ENCODE peak calls at places on chromosomes 12 and 14, in seven cellular contexts. Y is transverse colon, V is kidney, E is A549, L is epithelial cell of esophagus, C is lower leg skin, H is Karpas-422. P is an unnamed sample.
A peak's percentile ranks its signal among the peaks of the same experiment; 100 is the strongest.

GRCh38 chr12:75591628-75592027 is 80.2 kb upstream of the KRR1 start:
- DNase-seq in Y (no peak), V (no peak), E (no peak), L (no peak), C (no peak), H (no peak), P (no peak)

GRCh38 chr14:105605501-105606304 is 79.3 kb downstream of the TMEM121 start:
- DNase-seq in Y (no peak), V (peak; percentile 56), E (no peak), L (no peak), C (no peak), H (peak; percentile 39), P (no peak)

GRCh38 chr14:65412881-65413738 is 580 bp downstream of the FUT8 start:
- DNase-seq in Y (peak; percentile 77), V (no peak), E (peak; percentile 77), L (peak; percentile 77), C (peak; percentile 56), H (peak; percentile 92), P (no peak)

GRCh38 chr12:51181558-51181957 is 8.6 kb upstream of the TFCP2 start:
- DNase-seq in Y (no peak), V (no peak), E (no peak), L (no peak), C (no peak), H (no peak), P (no peak)

GRCh38 chr14:56952766-56953473 is 142.6 kb upstream of the OTX2 start:
- DNase-seq in Y (no peak), V (no peak), E (no peak), L (no peak), C (no peak), H (no peak), P (no peak)

GRCh38 chr14:91310620-91311283 is 66.2 kb upstream of the GPR68 start:
- DNase-seq in Y (no peak), V (peak; percentile 46), E (no peak), L (no peak), C (no peak), H (no peak), P (no peak)

GRCh38 chr12:34345801-34346200 is 323.5 kb downstream of the ALG10 start:
- DNase-seq in Y (no peak), V (no peak), E (no peak), L (no peak), C (no peak), H (no peak), P (no peak)

GRCh38 chr14:53306267-53306721 is 153.2 kb upstream of the DDHD1 start:
- DNase-seq in Y (peak; percentile 22), V (no peak), E (peak; percentile 47), L (peak; percentile 60), C (no peak), H (peak; percentile 77), P (peak; percentile 27)

GRCh38 chr12:9969673-9970072 is 1.5 kb upstream of the CLEC12A start:
- DNase-seq in Y (no peak), V (no peak), E (no peak), L (no peak), C (no peak), H (no peak), P (no peak)

GRCh38 chr14:94545131-94545841 is 16.0 kb upstream of the SERPINA4 start:
- DNase-seq in Y (no peak), V (no peak), E (no peak), L (no peak), C (no peak), H (no peak), P (no peak)

GRCh38 chr12:63978519-63978918 is 134.0 kb downstream of the SRGAP1 start:
- DNase-seq in Y (no peak), V (no peak), E (peak; percentile 59), L (peak; percentile 93), C (no peak), H (no peak), P (no peak)

GRCh38 chr12:113932411-113933196 is 33.5 kb downstream of the RBM19 start:
- DNase-seq in Y (no peak), V (no peak), E (no peak), L (no peak), C (no peak), H (no peak), P (no peak)

GRCh38 chr12:95548056-95548538 is 3.2 kb downstream of the USP44 start:
- DNase-seq in Y (peak; percentile 34), V (peak; percentile 76), E (no peak), L (no peak), C (no peak), H (no peak), P (no peak)

GRCh38 chr12:47190271-47190750 is 110.6 kb upstream of the AMIGO2 start:
- DNase-seq in Y (no peak), V (no peak), E (peak; percentile 67), L (peak; percentile 87), C (no peak), H (no peak), P (no peak)

GRCh38 chr14:93655078-93655750 is 133.1 kb downstream of the PRIMA1 start:
- DNase-seq in Y (no peak), V (no peak), E (peak; percentile 58), L (peak; percentile 63), C (no peak), H (peak; percentile 92), P (peak; percentile 63)

GRCh38 chr12:87820524-87821194 is 208.5 kb downstream of the C12orf50 start:
- DNase-seq in Y (no peak), V (no peak), E (peak; percentile 91), L (peak; percentile 77), C (no peak), H (no peak), P (no peak)

GRCh38 chr14:72404998-72405397 is 472.8 kb downstream of the RGS6 start:
- DNase-seq in Y (no peak), V (no peak), E (no peak), L (no peak), C (no peak), H (no peak), P (no peak)

GRCh38 chr14:72402429-72402772 is 470.2 kb downstream of the RGS6 start:
- DNase-seq in Y (no peak), V (no peak), E (no peak), L (no peak), C (no peak), H (no peak), P (no peak)

GRCh38 chr14:72404106-72404774 is 472.0 kb downstream of the RGS6 start:
- DNase-seq in Y (no peak), V (no peak), E (no peak), L (peak; percentile 33), C (no peak), H (no peak), P (no peak)

DNA sequence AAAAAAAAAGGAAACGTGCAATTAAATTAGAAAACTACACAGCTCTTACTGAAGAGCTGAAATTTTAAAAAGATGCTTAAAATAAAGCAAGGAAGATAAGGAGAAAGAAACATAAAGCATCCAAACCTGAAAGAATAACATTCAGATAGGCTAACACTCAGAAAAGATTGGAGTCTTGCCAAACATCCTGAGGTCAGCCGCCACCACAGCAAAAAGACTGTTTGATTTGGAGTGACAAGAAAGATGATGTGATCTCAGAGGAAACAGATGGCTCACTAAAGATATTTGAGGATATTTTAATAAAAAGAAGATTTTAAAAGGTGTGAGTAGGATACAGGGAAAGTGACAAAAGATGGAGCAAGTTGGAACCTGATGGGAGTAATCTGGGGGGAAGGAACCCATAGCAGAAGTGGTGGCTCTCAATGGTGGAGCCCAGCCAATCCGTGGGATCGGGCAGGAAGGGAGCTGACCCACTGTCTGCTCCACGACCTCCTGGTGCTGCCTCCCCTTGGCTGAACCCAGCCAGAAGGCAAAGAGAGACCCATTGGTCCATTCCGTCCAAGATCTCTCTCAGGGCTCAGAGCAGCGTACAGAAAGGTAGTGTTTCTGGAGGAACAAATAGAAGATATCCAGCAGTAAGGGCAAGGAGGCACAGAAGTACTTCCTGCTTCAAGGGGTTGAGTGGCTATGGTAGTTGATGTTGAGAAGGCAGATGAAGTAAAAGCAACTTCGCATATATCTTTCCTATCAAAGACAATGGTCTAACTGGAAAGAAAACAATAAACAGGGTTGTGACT is 469.6 kb downstream of the RGS6 start:
- DNase-seq in Y (no peak), V (no peak), E (no peak), L (no peak), C (no peak), H (no peak), P (no peak)
- H3K4me3 ChIP-seq in Y (no peak overlapping the region), V (no peak overlapping the region), E (no peak overlapping the region), L (no peak overlapping the region), C (no peak overlapping the region), H (no peak overlapping the region), P (no peak overlapping the region)

GRCh38 chr14:63499701-63500250 is 43.4 kb downstream of the PPP2R5E start:
- DNase-seq in Y (no peak), V (no peak), E (no peak), L (peak; percentile 72), C (peak; percentile 42), H (no peak), P (no peak)
- H3K4me3 ChIP-seq in Y (no peak overlapping the region), V (no peak overlapping the region), E (no peak overlapping the region), L (no peak overlapping the region), C (no peak overlapping the region), H (no peak overlapping the region), P (no peak overlapping the region)

DNA sequence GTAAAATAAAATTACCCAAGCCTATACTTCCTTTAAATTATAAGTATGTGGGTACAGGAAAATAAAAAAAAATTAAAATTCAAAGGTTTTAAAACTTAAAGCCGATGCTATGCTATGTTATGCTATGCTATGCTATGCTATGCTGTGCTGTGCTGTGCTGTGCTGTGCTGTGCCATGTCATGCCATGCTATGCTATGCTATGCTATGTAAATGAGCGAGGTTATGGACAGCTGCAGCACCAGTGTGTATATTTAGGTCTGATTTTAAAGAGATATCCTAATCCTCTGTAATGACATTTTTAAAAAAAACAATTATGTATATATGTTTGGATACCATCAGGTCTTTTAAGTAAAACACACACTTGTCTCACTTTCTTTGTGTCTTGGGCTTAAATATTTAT is 1822.0 kb upstream of the SEL1L start:
- DNase-seq in Y (no peak), V (no peak), E (no peak), L (no peak), C (no peak), H (peak; percentile 96), P (no peak)
- H3K4me3 ChIP-seq in Y (no peak overlapping the region), V (no peak overlapping the region), E (no peak overlapping the region), L (no peak overlapping the region), C (no peak overlapping the region), H (peak overlapping the region; percentile 57), P (no peak overlapping the region)

GRCh38 chr14:35197015-35197414 is 74.7 kb downstream of the PRORP start:
- DNase-seq in Y (no peak), V (no peak), E (peak; percentile 66), L (peak; percentile 84), C (no peak), H (no peak), P (no peak)

GRCh38 chr14:35202195-35202594 is 79.8 kb downstream of the PRORP start:
- DNase-seq in Y (no peak), V (no peak), E (no peak), L (no peak), C (no peak), H (no peak), P (no peak)

GRCh38 chr14:35196571-35196970 is 74.2 kb downstream of the PRORP start:
- DNase-seq in Y (no peak), V (no peak), E (peak; percentile 35), L (peak; percentile 86), C (no peak), H (no peak), P (no peak)

GRCh38 chr14:35205737-35206136 is 83.4 kb downstream of the PRORP start:
- DNase-seq in Y (no peak), V (no peak), E (no peak), L (no peak), C (no peak), H (no peak), P (no peak)

DNA sequence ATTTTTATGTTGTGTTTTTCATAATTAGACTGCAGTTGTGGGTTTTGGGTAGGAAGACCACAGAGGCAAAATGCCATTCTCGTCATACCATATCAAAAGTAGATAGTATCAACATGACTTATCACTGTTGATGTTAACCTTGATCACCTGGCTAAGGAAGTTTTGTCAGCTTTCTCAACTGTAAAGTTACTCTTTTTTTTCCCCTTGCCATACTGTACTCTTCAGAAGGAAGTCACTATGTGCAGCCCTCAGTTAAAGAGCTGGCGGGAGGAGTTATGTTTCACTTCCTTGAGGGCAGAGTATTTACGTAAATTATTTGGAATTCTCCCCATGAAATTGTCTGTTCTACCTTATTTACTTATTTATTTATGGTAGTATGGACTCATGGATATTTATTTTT is 78.7 kb downstream of the PRORP start:
- DNase-seq in Y (no peak), V (no peak), E (no peak), L (no peak), C (no peak), H (no peak), P (no peak)
- H3K4me3 ChIP-seq in Y (no peak overlapping the region), V (no peak overlapping the region), E (no peak overlapping the region), L (no peak overlapping the region), C (no peak overlapping the region), H (no peak overlapping the region), P (no peak overlapping the region)